ENCODE peak calls at places on chromosomes 4 and X, in eight cellular contexts. U, E, J, Q, S, C, A and G are unnamed samples.

GRCh38 chr4:157791236-157791635 is 381.6 kb downstream of the GASK1B start:
- DNase-seq in U (no peak), E (no peak), J (no peak), Q (no peak), S (no peak), C (no peak), A (no peak), G (no peak)

GRCh38 chr4:174236359-174236758 is 47.1 kb downstream of the FBXO8 start:
- DNase-seq in U (no peak), E (no peak), J (no peak), Q (no peak), S (no peak), C (no peak), A (no peak), G (no peak)

GRCh38 chr4:6408263-6408662 is 64.2 kb downstream of the PPP2R2C start:
- DNase-seq in U (no peak), E (no peak), J (no peak), Q (no peak), S (no peak), C (no peak), A (no peak), G (no peak)

GRCh38 chr4:3294401-3295241 is 1.8 kb downstream of the RGS12 start:
- DNase-seq in U (no peak), E (no peak), J (no peak), Q (no peak), S (no peak), C (no peak), A (no peak), G (no peak)

GRCh38 chr4:7638984-7639789 is 204.5 kb upstream of the PSAPL1 start:
- DNase-seq in U (no peak), E (no peak), J (no peak), Q (no peak), S (no peak), C (no peak), A (no peak), G (no peak)

GRCh38 chrX:132615396-132616131 is 126.7 kb upstream of the MBNL3 start:
- DNase-seq in U (peak; percentile 14), E (no peak), J (peak; percentile 12), Q (no peak), S (no peak), C (peak; percentile 19), A (peak; percentile 8), G (no peak)

GRCh38 chrX:137305404-137305803 is 260.5 kb upstream of the ZIC3 start:
- DNase-seq in U (no peak), E (no peak), J (no peak), Q (no peak), S (no peak), C (no peak), A (no peak), G (no peak)

GRCh38 chrX:17674611-17675010 is 62.7 kb upstream of the SCML1 start:
- DNase-seq in U (no peak), E (no peak), J (no peak), Q (no peak), S (no peak), C (no peak), A (no peak), G (no peak)